ENCODE peak calls at places on chromosomes 4 and X, in nine cellular contexts. K, O, J, D, R, H, N, L and M are unnamed samples. For H3K4me1, the result is how much of the 10 kb centered on the place peaks cover.

GRCh38 chrX:30950391-30950790 is 61.3 kb upstream of the TAB3 start:
- DNase-seq in K (no peak), O (no peak), J (no peak), D (no peak), R (no peak), H (no peak), N (no peak), L (no peak), M (no peak)

GRCh38 chr4:105207386-105207785 is 60.7 kb downstream of the TET2 start:
- DNase-seq in K (no peak), O (no peak), J (no peak), D (no peak), R (no peak), H (no peak), N (no peak), L (no peak), M (no peak)

GRCh38 chrX:9312922-9313867 is 151.7 kb upstream of the TBL1X start:
- DNase-seq in K (peak), O (peak), J (no peak), D (no peak), R (no peak), H (no peak), N (peak), L (peak), M (no peak)

GRCh38 chrX:48741834-48742233 is 19.7 kb upstream of the GLOD5 start:
- DNase-seq in K (no peak), O (no peak), J (no peak), D (no peak), R (no peak), H (no peak), N (no peak), L (no peak), M (no peak)

GRCh38 chr4:57023104-57023503 is 44.4 kb downstream of the POLR2B start:
- DNase-seq in K (no peak), O (no peak), J (peak), D (no peak), R (no peak), H (no peak), N (no peak), L (no peak), M (no peak)

GRCh38 chrX:121084903-121085611 is 37.6 kb downstream of the GLUD2 start:
- DNase-seq in K (no peak), O (no peak), J (no peak), D (no peak), R (no peak), H (no peak), N (no peak), L (no peak), M (no peak)

GRCh38 chrX:152892499-152892898 is 5.4 kb upstream of the ZNF185 start:
- DNase-seq in K (no peak), O (no peak), J (no peak), D (no peak), R (no peak), H (no peak), N (no peak), L (no peak), M (no peak)

GRCh38 chrX:41785685-41786084 is 61.7 kb downstream of the GPR82 start:
- DNase-seq in K (no peak), O (no peak), J (peak), D (no peak), R (no peak), H (no peak), N (no peak), L (no peak), M (no peak)

GRCh38 chr4:129163427-129163826 is 67.5 kb downstream of the C4orf33 start:
- DNase-seq in K (no peak), O (no peak), J (no peak), D (no peak), R (no peak), H (no peak), N (no peak), L (no peak), M (no peak)

GRCh38 chr4:184061582-184061981 is 156.1 kb downstream of the ENPP6 start:
- DNase-seq in K (no peak), O (no peak), J (no peak), D (no peak), R (no peak), H (no peak), N (no peak), L (no peak), M (no peak)

GRCh38 chr4:80446664-80447063 is 111.1 kb downstream of the CFAP299 start:
- DNase-seq in K (no peak), O (no peak), J (peak), D (no peak), R (no peak), H (no peak), N (no peak), L (no peak), M (no peak)

GRCh38 chr4:107838763-107839162 is 14.0 kb downstream of the SGMS2 start:
- DNase-seq in K (no peak), O (no peak), J (no peak), D (no peak), R (no peak), H (no peak), N (no peak), L (no peak), M (no peak)

GRCh38 chr4:8315343-8316250 is 46.0 kb downstream of the HTRA3 start:
- DNase-seq in K (peak), O (peak), J (peak), D (peak), R (peak), H (peak), N (peak), L (no peak), M (no peak)

GRCh38 chrX:19563746-19564145 is 48.4 kb upstream of the MAP3K15 start:
- DNase-seq in K (no peak), O (no peak), J (no peak), D (no peak), R (no peak), H (no peak), N (no peak), L (no peak), M (no peak)

GRCh38 chr4:138686078-138686477 is 329.5 kb upstream of the NOCT start:
- DNase-seq in K (no peak), O (no peak), J (no peak), D (no peak), R (no peak), H (no peak), N (no peak), L (no peak), M (peak)

GRCh38 chr4:37324526-37324925 is 80.0 kb downstream of the NWD2 start:
- DNase-seq in K (no peak), O (no peak), J (no peak), D (no peak), R (no peak), H (no peak), N (no peak), L (no peak), M (no peak)

GRCh38 chrX:155767101-155767878 is 113.9 kb upstream of the VAMP7 start:
- DNase-seq in K (peak), O (peak), J (peak), D (peak), R (no peak), H (peak), N (peak), L (peak), M (peak)

GRCh38 chr4:133095591-133095990 is 53.5 kb upstream of the PCDH10 start:
- DNase-seq in K (no peak), O (no peak), J (peak), D (no peak), R (no peak), H (no peak), N (no peak), L (no peak), M (no peak)

GRCh38 chr4:10949039-10949728 is 264.6 kb upstream of the CLNK start:
- DNase-seq in K (no peak), O (no peak), J (no peak), D (no peak), R (no peak), H (no peak), N (no peak), L (no peak), M (no peak)

GRCh38 chr4:113336556-113336955 is 287.1 kb downstream of the ANK2 start:
- DNase-seq in K (no peak), O (no peak), J (peak), D (no peak), R (no peak), H (no peak), N (no peak), L (no peak), M (no peak)

GRCh38 chrX:119488749-119489148 is 20.5 kb downstream of the SLC25A5 start:
- DNase-seq in K (no peak), O (no peak), J (peak), D (peak), R (no peak), H (no peak), N (no peak), L (no peak), M (peak)

GRCh38 chr4:85642356-85643100 is 167.6 kb downstream of the ARHGAP24 start:
- DNase-seq in K (no peak), O (no peak), J (no peak), D (no peak), R (no peak), H (no peak), N (no peak), L (no peak), M (no peak)

GRCh38 chr4:120062663-120063195 is 3.9 kb downstream of the MAD2L1 start:
- DNase-seq in K (no peak), O (no peak), J (no peak), D (no peak), R (no peak), H (no peak), N (no peak), L (no peak), M (no peak)

GRCh38 chr4:120070191-120070590 is 3.5 kb upstream of the MAD2L1 start:
- DNase-seq in K (no peak), O (no peak), J (peak), D (no peak), R (no peak), H (no peak), N (no peak), L (no peak), M (no peak)

GRCh38 chr4:120066182-120066524 is 495 bp downstream of the MAD2L1 start:
- DNase-seq in K (no peak), O (no peak), J (no peak), D (no peak), R (peak), H (no peak), N (no peak), L (peak), M (no peak)

GRCh38 chr4:120064887-120065286 is 1.8 kb downstream of the MAD2L1 start:
- DNase-seq in K (no peak), O (no peak), J (no peak), D (no peak), R (no peak), H (no peak), N (no peak), L (no peak), M (no peak)

GRCh38 chr4:120066525-120067333 is at the start of gene MAD2L1:
- DNase-seq in K (peak), O (peak), J (peak), D (peak), R (peak), H (peak), N (peak), L (peak), M (peak)
- H3K4me1 ChIP-seq in K (under half), O (under half), J (under half), D (under half), R (under half), H (under half), N (under half), L (under half), M (under half)

GRCh38 chr4:89298788-89299152 is 8.8 kb downstream of the GPRIN3 start:
- DNase-seq in K (no peak), O (no peak), J (peak), D (no peak), R (no peak), H (no peak), N (no peak), L (peak), M (no peak)

GRCh38 chr4:89298160-89298559 is 9.4 kb downstream of the GPRIN3 start:
- DNase-seq in K (no peak), O (no peak), J (no peak), D (no peak), R (no peak), H (no peak), N (no peak), L (peak), M (no peak)

GRCh38 chr4:89300060-89300459 is 7.5 kb downstream of the GPRIN3 start:
- DNase-seq in K (no peak), O (no peak), J (no peak), D (no peak), R (no peak), H (no peak), N (no peak), L (no peak), M (no peak)

GRCh38 chr4:89300490-89300889 is 7.1 kb downstream of the GPRIN3 start:
- DNase-seq in K (no peak), O (no peak), J (no peak), D (no peak), R (no peak), H (no peak), N (no peak), L (no peak), M (no peak)

GRCh38 chr4:89299153-89299789 is 8.3 kb downstream of the GPRIN3 start:
- DNase-seq in K (no peak), O (no peak), J (no peak), D (no peak), R (no peak), H (no peak), N (no peak), L (peak), M (no peak)
- H3K4me1 ChIP-seq in K (under half), O (under half), J (under half), D (under half), R (under half), H (under half), N (under half), L (half or more), M (under half)

GRCh38 chr4:144582975-144583374 is 63.0 kb upstream of the HHIP start:
- DNase-seq in K (no peak), O (no peak), J (peak), D (no peak), R (no peak), H (no peak), N (no peak), L (no peak), M (no peak)
- H3K4me1 ChIP-seq in K (under half), O (under half), J (under half), D (under half), R (under half), H (under half), N (under half), L (under half), M (under half)

DNA sequence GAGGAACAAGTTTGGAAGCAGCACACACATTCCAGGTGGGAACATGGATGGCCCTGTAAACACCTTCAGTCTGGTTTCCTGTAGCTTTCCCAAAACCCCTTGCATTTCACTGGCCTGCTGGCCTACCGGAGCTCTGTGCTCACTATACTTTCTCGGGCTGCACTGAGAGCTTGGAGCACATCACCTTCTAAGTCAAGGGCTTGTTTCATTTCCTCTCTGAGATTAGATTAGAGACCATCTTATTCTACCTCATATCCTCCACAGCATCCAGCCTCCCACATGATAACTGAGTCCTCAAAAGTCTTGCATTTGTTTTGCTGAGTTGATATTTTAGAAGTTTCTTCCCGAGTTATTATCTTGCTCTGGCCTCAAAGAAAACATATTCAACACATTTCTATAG is 147.7 kb downstream of the RASL11B start:
- DNase-seq in K (no peak), O (no peak), J (no peak), D (no peak), R (no peak), H (no peak), N (no peak), L (no peak), M (no peak)
- H3K4me1 ChIP-seq in K (under half), O (under half), J (under half), D (under half), R (under half), H (under half), N (under half), L (under half), M (under half)

GRCh38 chr4:31793907-31794306 is 1073.7 kb downstream of the PCDH7 start:
- DNase-seq in K (no peak), O (no peak), J (no peak), D (no peak), R (no peak), H (no peak), N (no peak), L (no peak), M (no peak)
- H3K4me1 ChIP-seq in K (under half), O (under half), J (under half), D (under half), R (under half), H (under half), N (under half), L (under half), M (under half)

GRCh38 chr4:73208376-73208775 is 50.2 kb downstream of the ANKRD17 start:
- DNase-seq in K (no peak), O (no peak), J (peak), D (no peak), R (no peak), H (no peak), N (no peak), L (no peak), M (no peak)

GRCh38 chr4:73206236-73206635 is 52.4 kb downstream of the ANKRD17 start:
- DNase-seq in K (no peak), O (no peak), J (no peak), D (no peak), R (no peak), H (no peak), N (no peak), L (no peak), M (no peak)

DNA sequence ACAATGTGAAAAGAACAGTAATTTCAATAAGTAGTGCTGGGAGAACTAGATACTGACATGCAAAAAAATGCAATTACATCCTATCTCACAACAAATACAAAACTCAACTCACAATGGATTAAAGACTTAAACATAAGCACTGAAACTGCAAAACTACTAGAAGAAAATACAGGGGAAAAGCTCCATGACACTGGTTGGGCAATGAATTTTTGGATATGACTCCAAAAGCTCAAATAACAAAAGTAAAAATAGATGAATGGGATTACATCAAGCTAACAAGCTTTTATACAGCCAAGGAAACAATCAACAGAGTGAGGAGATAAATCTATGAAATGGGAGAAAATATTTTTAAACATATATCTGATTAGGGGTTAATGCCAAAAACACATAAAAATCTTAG is 53.1 kb downstream of the ANKRD17 start:
- DNase-seq in K (no peak), O (no peak), J (no peak), D (no peak), R (no peak), H (no peak), N (no peak), L (no peak), M (no peak)
- H3K4me1 ChIP-seq in K (under half), O (under half), J (under half), D (under half), R (under half), H (under half), N (under half), L (under half), M (under half)

GRCh38 chrX:69290327-69290726 is 125.1 kb upstream of the PJA1 start:
- DNase-seq in K (no peak), O (no peak), J (no peak), D (no peak), R (no peak), H (no peak), N (no peak), L (no peak), M (no peak)

GRCh38 chrX:69287025-69287540 is 121.8 kb upstream of the PJA1 start:
- DNase-seq in K (no peak), O (no peak), J (no peak), D (no peak), R (no peak), H (no peak), N (no peak), L (no peak), M (no peak)

GRCh38 chrX:69291111-69291510 is 125.9 kb upstream of the PJA1 start:
- DNase-seq in K (no peak), O (no peak), J (peak), D (no peak), R (no peak), H (no peak), N (no peak), L (no peak), M (no peak)

GRCh38 chrX:69289839-69290123 is 124.5 kb upstream of the PJA1 start:
- DNase-seq in K (no peak), O (no peak), J (no peak), D (no peak), R (no peak), H (no peak), N (no peak), L (no peak), M (no peak)

DNA sequence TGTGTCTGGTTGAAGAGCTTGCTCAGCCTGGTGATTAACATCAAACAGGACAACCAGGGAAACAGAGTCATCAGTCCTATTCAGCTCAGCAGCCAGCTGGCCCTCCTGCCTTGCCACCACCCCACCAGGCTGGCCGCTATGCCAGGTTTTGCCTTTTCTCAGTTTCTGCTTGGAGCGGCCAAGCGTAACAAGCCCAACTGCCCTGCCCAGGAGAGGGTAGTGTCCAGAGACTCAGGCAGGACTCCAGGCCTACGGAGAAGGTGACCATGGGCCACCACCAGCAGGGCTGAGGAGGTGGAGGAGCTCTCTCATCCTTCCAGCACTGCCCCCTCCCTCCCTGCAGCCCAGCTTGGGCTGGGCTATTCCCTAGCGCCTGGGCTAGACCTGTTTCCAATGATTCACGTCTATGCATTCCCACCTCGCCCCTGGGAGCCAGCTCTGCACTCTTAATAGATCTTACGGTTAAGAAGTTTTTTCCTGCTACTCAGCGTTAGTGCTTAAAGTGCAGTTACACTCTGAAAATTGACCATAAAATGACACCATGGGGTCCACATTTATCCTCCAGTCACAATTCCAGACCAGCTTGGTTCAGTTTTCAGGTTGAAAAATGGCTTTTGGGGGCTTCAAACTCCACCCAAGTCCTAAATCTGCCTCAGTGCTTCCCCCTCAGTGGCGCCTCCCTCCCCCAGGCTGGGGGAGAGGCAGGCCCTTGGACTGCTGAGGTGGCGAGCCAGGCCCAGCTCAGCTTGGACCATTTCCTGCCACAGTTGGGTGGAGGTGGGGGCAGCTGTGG is 124.0 kb upstream of the PJA1 start:
- DNase-seq in K (no peak), O (no peak), J (no peak), D (peak), R (no peak), H (no peak), N (no peak), L (no peak), M (no peak)
- H3K4me1 ChIP-seq in K (under half), O (under half), J (under half), D (under half), R (under half), H (under half), N (under half), L (under half), M (under half)